ENCODE peak calls at places on chromosome 20, in four cellular contexts. A, B, L and U are unnamed samples.
A peak's percentile ranks its signal among the peaks of the same experiment; 100 is the strongest.

GRCh38 chr20:42082611-42083010 is 464.4 kb upstream of the CHD6 start:
- DNase-seq in L (no peak), A (no peak), B (no peak), U (peak; percentile 76)

GRCh38 chr20:10861086-10861485 is 187.3 kb upstream of the JAG1 start:
- DNase-seq in B (no peak), A (no peak), L (no peak), U (no peak)

GRCh38 chr20:32600681-32601237 is 15.6 kb upstream of the NOL4L start:
- DNase-seq in B (no peak), L (peak; percentile 7), A (no peak), U (no peak)

GRCh38 chr20:62683136-62683535 is 25.5 kb upstream of the NTSR1 start:
- DNase-seq in L (no peak), B (no peak), A (no peak), U (no peak)

GRCh38 chr20:23205656-23206055 is 119.5 kb upstream of the CD93 start:
- DNase-seq in A (peak; percentile 65), B (no peak), L (no peak), U (peak; percentile 67)

GRCh38 chr20:12063106-12063505 is 145.4 kb downstream of the BTBD3 start:
- DNase-seq in L (no peak), B (no peak), A (no peak), U (no peak)

GRCh38 chr20:23671479-23671878 is 17.4 kb downstream of the CST4 start:
- DNase-seq in A (no peak), B (no peak), L (no peak), U (no peak)

GRCh38 chr20:40754372-40754943 is 65.4 kb upstream of the MAFB start:
- DNase-seq in A (no peak), B (no peak), L (no peak), U (peak; percentile 12)

GRCh38 chr20:62122659-62123449 is 579 bp downstream of the LSM14B start:
- DNase-seq in A (peak; percentile 74), B (peak; percentile 46), L (no peak), U (peak; percentile 50)

GRCh38 chr20:45783656-45784294 is 7.9 kb downstream of the WFDC3 start:
- DNase-seq in L (no peak), B (no peak), A (peak; percentile 85), U (peak; percentile 26)

GRCh38 chr20:41395669-41396664 is 29.3 kb upstream of the EMILIN3 start:
- DNase-seq in L (no peak), A (no peak), B (no peak), U (no peak)

GRCh38 chr20:16821211-16822089 is 73.3 kb downstream of the OTOR start:
- DNase-seq in L (no peak), B (no peak), A (no peak), U (no peak)

GRCh38 chr20:33696448-33696847 is 10.3 kb upstream of the E2F1 start:
- DNase-seq in A (no peak), L (no peak), B (no peak), U (no peak)

GRCh38 chr20:25217161-25218108 is 21.9 kb downstream of the ENTPD6 start:
- DNase-seq in B (no peak), A (no peak), L (no peak), U (no peak)

GRCh38 chr20:25372584-25373336 is 17.9 kb downstream of the ABHD12 start:
- DNase-seq in A (no peak), L (peak; percentile 61), B (no peak), U (peak; percentile 74)

GRCh38 chr20:25017257-25017803 is 24.8 kb upstream of the APMAP start:
- DNase-seq in A (peak; percentile 81), L (peak; percentile 48), B (no peak), U (no peak)

GRCh38 chr20:19901226-19901625 is 115.9 kb upstream of the NAA20 start:
- DNase-seq in L (no peak), A (no peak), B (no peak), U (no peak)

GRCh38 chr20:25136643-25137559 is 55.0 kb upstream of the VSX1 start:
- DNase-seq in L (peak; percentile 2), A (peak; percentile 67), B (no peak), U (peak; percentile 97)

GRCh38 chr20:52160805-52161204 is 30.8 kb downstream of the ZFP64 start:
- DNase-seq in B (no peak), L (no peak), A (no peak), U (no peak)

GRCh38 chr20:47336013-47336754 is 20.3 kb downstream of the ZMYND8 start:
- DNase-seq in B (no peak), A (no peak), L (no peak), U (peak; percentile 93)

GRCh38 chr20:52889225-52889624 is 82.9 kb upstream of the TSHZ2 start:
- DNase-seq in L (no peak), A (no peak), B (no peak), U (peak; percentile 30)

GRCh38 chr20:33945391-33946079 is 48.2 kb upstream of the RALY start:
- DNase-seq in L (peak; percentile 7), B (no peak), A (no peak), U (peak; percentile 51)

GRCh38 chr20:9344080-9344920 is 170.1 kb upstream of the LAMP5 start:
- DNase-seq in B (no peak), L (no peak), A (no peak), U (no peak)

GRCh38 chr20:20136313-20136712 is 84.0 kb downstream of the CFAP61 start:
- DNase-seq in A (no peak), B (no peak), L (no peak), U (no peak)

GRCh38 chr20:47361268-47361665 is 4.8 kb upstream of the ZMYND8 start:
- DNase-seq in L (no peak), B (no peak), A (no peak), U (no peak)

GRCh38 chr20:32966881-32967781 is 37.1 kb downstream of the SUN5 start:
- DNase-seq in L (no peak), B (peak; percentile 71), A (no peak), U (no peak)

GRCh38 chr20:55978550-55978949 is 26.8 kb downstream of the CBLN4 start:
- DNase-seq in L (no peak), A (no peak), B (no peak), U (no peak)

GRCh38 chr20:58755751-58756524 is 63.3 kb downstream of the NPEPL1 start:
- DNase-seq in A (no peak), B (no peak), L (no peak), U (no peak)

DNA sequence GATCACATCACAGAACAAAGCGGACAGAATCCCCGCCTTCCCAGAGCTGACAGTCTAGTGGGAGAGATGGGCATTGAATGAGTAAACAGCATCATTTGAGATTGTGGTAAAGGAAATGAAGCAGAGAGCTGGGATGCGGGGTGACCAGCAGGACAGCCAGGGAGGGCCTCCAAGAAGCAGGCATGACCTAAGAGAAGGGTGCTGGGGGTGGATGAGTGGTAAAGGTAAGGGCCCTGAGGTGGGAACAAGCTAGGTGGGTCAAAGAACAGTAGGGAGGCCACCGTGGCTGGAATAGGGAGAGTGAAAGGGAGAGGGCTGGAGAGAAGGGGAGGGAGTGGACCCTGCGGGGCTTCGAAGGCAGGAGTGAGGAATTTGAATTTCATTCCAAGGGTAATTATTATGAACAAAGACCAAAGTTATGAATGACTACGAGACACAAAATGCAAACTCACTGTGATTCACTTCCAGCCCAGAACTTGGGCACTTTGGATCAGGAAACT is 61.4 kb downstream of the CEBPB start:
- DNase-seq in A (no peak), L (no peak), B (no peak), U (peak; percentile 69)
- H3K4me3 ChIP-seq in A (no peak overlapping the region), L (no peak overlapping the region), B (no peak overlapping the region), U (no peak overlapping the region)

GRCh38 chr20:43462369-43463132 is 4.9 kb downstream of the SRSF6 start:
- DNase-seq in L (no peak), A (no peak), B (no peak), U (no peak)

GRCh38 chr20:43463864-43464785 is 6.4 kb downstream of the SRSF6 start:
- DNase-seq in A (no peak), L (no peak), B (no peak), U (no peak)

GRCh38 chr20:43465625-43465943 is 7.9 kb downstream of the SRSF6 start:
- DNase-seq in L (no peak), A (no peak), B (no peak), U (no peak)

GRCh38 chr20:43461894-43462293 is 4.2 kb downstream of the SRSF6 start:
- DNase-seq in B (no peak), A (no peak), L (no peak), U (no peak)

DNA sequence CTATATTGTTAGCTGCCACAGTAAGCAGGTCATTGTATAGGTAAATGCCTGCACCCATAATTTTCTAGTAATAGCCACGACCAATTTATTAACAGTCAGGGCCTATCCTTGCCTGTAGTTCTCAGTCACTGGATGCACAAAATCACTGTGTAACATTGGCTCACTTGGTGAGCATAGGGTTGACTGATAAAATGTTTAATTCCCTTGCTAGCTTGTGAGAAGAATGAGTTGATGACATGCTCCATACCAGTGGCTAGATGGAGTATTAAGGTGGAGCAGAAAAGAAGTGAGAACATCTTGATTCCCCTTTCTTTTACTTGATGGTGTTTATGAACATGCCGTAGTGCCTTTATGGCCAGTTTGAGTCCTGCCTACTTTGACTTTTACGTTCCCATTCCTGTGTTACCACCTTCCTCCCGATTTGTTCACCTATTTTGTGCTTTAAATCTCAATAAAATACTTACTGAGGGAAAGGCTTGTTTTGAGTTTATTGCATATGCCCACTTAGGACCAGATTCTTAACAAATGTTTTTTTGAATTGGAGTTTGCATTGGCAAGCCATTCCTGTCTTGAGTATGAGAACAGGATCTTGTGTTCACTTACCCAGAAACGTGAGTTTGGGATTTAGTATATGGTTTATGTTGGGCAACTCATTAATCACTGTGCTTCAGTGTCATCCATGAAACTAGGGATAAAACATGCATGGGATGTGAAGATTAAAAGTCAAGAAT is 5.6 kb downstream of the SRSF6 start:
- DNase-seq in B (no peak), A (no peak), L (no peak), U (no peak)
- H3K36me3 ChIP-seq in B (peaks cover 56% of the 10 kb centered on the region), A (peaks cover 17% of the 10 kb centered on the region), L (peaks cover 47% of the 10 kb centered on the region), U (peaks cover 93% of the 10 kb centered on the region)

GRCh38 chr20:50398471-50399002 is 111.6 kb upstream of the PTPN1 start:
- DNase-seq in L (no peak), B (no peak), A (no peak), U (no peak)
- H3K4me3 ChIP-seq in L (no peak overlapping the region), B (no peak overlapping the region), A (no peak overlapping the region), U (no peak overlapping the region)

GRCh38 chr20:38158701-38159325 is 6.3 kb downstream of the TGM2 start:
- DNase-seq in A (no peak), B (no peak), L (no peak), U (no peak)

GRCh38 chr20:38156280-38156679 is 8.8 kb downstream of the TGM2 start:
- DNase-seq in A (no peak), L (no peak), B (no peak), U (no peak)

GRCh38 chr20:38157635-38158495 is 7.2 kb downstream of the TGM2 start:
- DNase-seq in A (no peak), L (no peak), B (no peak), U (no peak)

GRCh38 chr20:38155811-38156210 is 9.3 kb downstream of the TGM2 start:
- DNase-seq in L (no peak), A (no peak), B (no peak), U (no peak)

DNA sequence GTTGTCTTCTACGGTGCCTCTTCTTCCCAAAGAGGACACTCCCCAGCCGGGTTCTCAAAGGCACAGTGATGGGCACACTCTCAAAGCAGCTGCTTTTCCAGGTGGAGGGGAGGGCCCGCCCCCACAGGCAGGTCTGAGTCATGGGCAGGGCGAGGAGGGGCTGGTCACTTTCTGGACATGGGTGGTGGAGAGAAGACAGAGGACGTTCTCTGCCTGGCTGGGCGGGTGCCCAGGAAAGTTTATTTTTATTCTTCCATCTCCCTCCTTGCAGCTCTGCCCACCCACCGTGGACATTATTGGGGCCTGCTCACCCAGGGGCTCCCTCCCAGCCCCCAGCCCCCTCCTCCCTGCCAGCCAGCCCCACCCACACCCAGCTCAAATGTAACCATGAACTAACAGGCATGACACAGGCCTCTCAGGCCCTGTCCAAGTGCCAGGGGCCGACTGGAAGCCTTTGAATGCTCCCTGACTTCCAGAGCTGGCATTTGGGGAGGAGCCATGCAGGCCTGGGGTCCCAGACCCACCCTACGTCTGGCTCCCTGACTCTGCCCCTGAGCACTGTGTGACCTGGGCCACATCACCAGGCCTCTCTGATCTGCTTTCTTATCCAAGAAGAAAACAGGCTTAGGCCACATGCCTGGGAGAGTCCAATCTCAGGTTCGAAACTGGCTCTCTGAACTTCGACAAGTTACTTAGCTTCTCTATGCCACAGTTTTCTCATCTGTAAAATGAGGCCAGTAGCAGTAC is 8.0 kb downstream of the TGM2 start:
- DNase-seq in A (no peak), L (no peak), B (no peak), U (peak; percentile 76)
- H3K36me3 ChIP-seq in A (no peaks in the 10 kb centered on the region), L (no peaks in the 10 kb centered on the region), B (no peaks in the 10 kb centered on the region), U (peaks cover 71% of the 10 kb centered on the region)